ENCODE peak calls at places on chromosomes 12 and 14, in five cellular contexts. Y is effector memory CD4-positive, alpha-beta T cell; E is pons; I is AG08395; M is stimulated activated CD8-positive, alpha-beta memory T cell treated with anti-CD3 and anti-CD28 coated beads, Interleukin-15, amount 100 ng/mL, for 24 hours. K is an unnamed sample.

GRCh38 chr14:100066984-100067383 is 1.8 kb downstream of the EVL start:
- DNase-seq in Y (no peak), E (no peak), I (no peak), M (no peak), K (no peak)

GRCh38 chr12:50082644-50083043 is 2.5 kb upstream of the SMARCD1 start:
- DNase-seq in Y (no peak), E (no peak), I (no peak), M (no peak), K (no peak)

GRCh38 chr12:52207895-52208294 is 16.1 kb upstream of the KRT80 start:
- DNase-seq in Y (no peak), E (no peak), I (peak; percentile 66), M (no peak), K (no peak)

GRCh38 chr14:58796201-58796600 is 158.4 kb downstream of the DACT1 start:
- DNase-seq in Y (no peak), E (no peak), I (no peak), M (no peak), K (no peak)

GRCh38 chr12:96208801-96209534 is 14.8 kb downstream of the ELK3 start:
- DNase-seq in Y (no peak), E (peak; percentile 46), I (no peak), M (no peak), K (no peak)

GRCh38 chr14:20866963-20867362 is 24.2 kb upstream of the RNASE3 start:
- DNase-seq in Y (no peak), E (peak; percentile 24), I (no peak), M (no peak), K (peak; percentile 39)

GRCh38 chr12:130754234-130755001 is 38.3 kb upstream of the RIMBP2 start:
- DNase-seq in Y (no peak), E (peak; percentile 20), I (no peak), M (no peak), K (peak; percentile 10)

GRCh38 chr14:104795781-104796681 is 483 bp upstream of the AKT1 start:
- DNase-seq in Y (peak; percentile 51), E (no peak), I (peak; percentile 86), M (peak; percentile 36), K (peak; percentile 38)

GRCh38 chr12:5808956-5809355 is 136.1 kb downstream of the ANO2 start:
- DNase-seq in Y (no peak), E (no peak), I (peak; percentile 98), M (no peak), K (no peak)

GRCh38 chr12:52119398-52120254 is 40.1 kb downstream of the SMIM41 start:
- DNase-seq in Y (peak; percentile 26), E (no peak), I (peak; percentile 27), M (no peak), K (no peak)

GRCh38 chr14:99064262-99064954 is 207.6 kb downstream of the BCL11B start:
- DNase-seq in Y (no peak), E (no peak), I (peak; percentile 53), M (no peak), K (no peak)

GRCh38 chr12:3496964-3497363 is 6.0 kb downstream of the PRMT8 start:
- DNase-seq in Y (no peak), E (no peak), I (no peak), M (no peak), K (no peak)

GRCh38 chr12:29796823-29797263 is 13.1 kb upstream of the TMTC1 start:
- DNase-seq in Y (no peak), E (no peak), I (peak; percentile 68), M (no peak), K (no peak)

GRCh38 chr12:104695453-104696148 is 238.9 kb downstream of the CHST11 start:
- DNase-seq in Y (peak; percentile 57), E (no peak), I (peak; percentile 45), M (peak; percentile 49), K (no peak)

K was measured in globus pallidus.